ENCODE peak calls at places on chromosomes 3 and 15, in nine cellular contexts. Y is CD8-positive, alpha-beta T cell; D is NCI-H1092 treated with DMSO at 0.1 percent for 48 hours; N is NCI-H2029 treated with DMSO at 0.1 percent for 48 hours; Z is left ventricle myocardium inferior; A is stimulated activated CD4-positive, alpha-beta T cell treated with anti-CD3 and anti-CD28 coated beads, TNF-alpha, amount 100 ng/mL, for 24 hours; P is AG08396; M is WTC11; G is sigmoid colon. T is an unnamed sample.

GRCh38 chr15:58247803-58248503 is 109.8 kb downstream of the AQP9 start:
- DNase-seq in A (no peak), G (no peak), D (no peak), Y (no peak), N (no peak), M (no peak), Z (peak), P (no peak), T (no peak)

GRCh38 chr3:195766671-195767070 is 45.1 kb downstream of the MUC4 start:
- DNase-seq in M (no peak), N (no peak), G (no peak), P (no peak), D (no peak), A (no peak), Z (no peak), Y (no peak), T (no peak)

GRCh38 chr3:32614956-32615355 is 44.3 kb upstream of the DYNC1LI1 start:
- DNase-seq in G (no peak), N (peak), M (no peak), P (peak), Y (no peak), D (no peak), Z (no peak), A (no peak), T (no peak)

GRCh38 chr15:82966671-82967071 is 14.2 kb upstream of the HOMER2 start:
- DNase-seq in P (no peak), D (no peak), Y (no peak), Z (no peak), M (no peak), A (no peak), G (no peak), N (no peak), T (no peak)

GRCh38 chr3:110062711-110063110 is 725.4 kb upstream of the DPPA4 start:
- DNase-seq in N (no peak), A (no peak), G (no peak), P (no peak), D (no peak), Y (no peak), M (no peak), Z (no peak), T (no peak)

GRCh38 chr15:85607842-85608241 is 186.9 kb downstream of the KLHL25 start:
- DNase-seq in P (peak), D (no peak), A (no peak), N (no peak), M (no peak), Y (no peak), Z (no peak), G (no peak), T (no peak)

GRCh38 chr3:173644086-173645082 is 246.8 kb downstream of the NLGN1 start:
- DNase-seq in N (no peak), Y (no peak), Z (no peak), M (no peak), A (no peak), G (no peak), D (no peak), P (no peak), T (no peak)

GRCh38 chr15:32029862-32030781 is at the start of gene CHRNA7:
- DNase-seq in A (no peak), N (no peak), Z (peak), M (peak), Y (no peak), P (peak), D (peak), G (peak), T (no peak)

GRCh38 chr3:123733341-123733740 is 148.5 kb upstream of the HACD2 start:
- DNase-seq in A (no peak), M (no peak), P (no peak), Z (no peak), N (no peak), G (no peak), Y (no peak), D (no peak), T (no peak)

GRCh38 chr3:52498134-52499054 is 3.3 kb downstream of the STAB1 start:
- DNase-seq in Y (no peak), D (no peak), P (no peak), N (no peak), A (no peak), G (peak), Z (peak), M (no peak), T (no peak)

GRCh38 chr15:45087513-45087912 is 26.5 kb downstream of the DUOX2 start:
- DNase-seq in G (no peak), Z (no peak), M (no peak), P (no peak), D (no peak), Y (no peak), N (no peak), A (no peak), T (no peak)

GRCh38 chr3:195093731-195094130 is 177.2 kb downstream of the XXYLT1 start:
- DNase-seq in G (no peak), A (no peak), M (no peak), P (no peak), Z (peak), D (no peak), N (no peak), Y (no peak), T (no peak)

GRCh38 chr3:60992395-60992794 is 258.9 kb downstream of the FHIT start:
- DNase-seq in A (no peak), G (peak), D (peak), N (peak), Y (no peak), M (no peak), Z (peak), P (no peak), T (no peak)

GRCh38 chr15:31551323-31551722 is 224.7 kb downstream of the KLF13 start:
- DNase-seq in Z (no peak), Y (no peak), A (no peak), M (no peak), D (no peak), G (no peak), N (no peak), P (no peak), T (no peak)